ENCODE peak calls at places on chromosome 20, in ten cellular contexts. One of them, this sample, is unnamed.

GRCh38 chr20:63846128-63846771 is 15.0 kb upstream of the ABHD16B start:
- DNase-seq in AG09309: no peak
- DNase-seq in right lobe of liver: peak; percentile 73
- DNase-seq in PC-3: peak; percentile 49
- DNase-seq in OCI-LY7: no peak
- DNase-seq in colonic mucosa: no peak
- DNase-seq in keratinocyte: no peak
- DNase-seq in fibroblast of lung: peak; percentile 42
- DNase-seq in choroid plexus epithelial cell: peak; percentile 61
- DNase-seq in endodermal cell: peak; percentile 91
- DNase-seq in this sample: no peak

GRCh38 chr20:49882171-49882970 is 33.0 kb downstream of the SPATA2 start:
- DNase-seq in PC-3: no peak
- DNase-seq in choroid plexus epithelial cell: no peak
- DNase-seq in right lobe of liver: no peak
- DNase-seq in OCI-LY7: no peak
- DNase-seq in colonic mucosa: no peak
- DNase-seq in AG09309: no peak
- DNase-seq in endodermal cell: peak; percentile 43
- DNase-seq in keratinocyte: no peak
- DNase-seq in fibroblast of lung: no peak
- DNase-seq in this sample: no peak

GRCh38 chr20:50398064-50398463 is 112.1 kb upstream of the PTPN1 start:
- DNase-seq in endodermal cell: no peak
- DNase-seq in right lobe of liver: peak; percentile 77
- DNase-seq in fibroblast of lung: no peak
- DNase-seq in choroid plexus epithelial cell: no peak
- DNase-seq in OCI-LY7: no peak
- DNase-seq in colonic mucosa: no peak
- DNase-seq in keratinocyte: no peak
- DNase-seq in PC-3: no peak
- DNase-seq in AG09309: no peak
- DNase-seq in this sample: no peak

GRCh38 chr20:58647814-58648501 is 3.1 kb upstream of the STX16 start:
- DNase-seq in keratinocyte: no peak
- DNase-seq in right lobe of liver: no peak
- DNase-seq in endodermal cell: peak; percentile 29
- DNase-seq in colonic mucosa: no peak
- DNase-seq in choroid plexus epithelial cell: peak; percentile 40
- DNase-seq in OCI-LY7: no peak
- DNase-seq in PC-3: peak; percentile 88
- DNase-seq in AG09309: peak; percentile 74
- DNase-seq in fibroblast of lung: peak; percentile 92
- DNase-seq in this sample: no peak

GRCh38 chr20:6692566-6693168 is 74.8 kb upstream of the BMP2 start:
- DNase-seq in fibroblast of lung: peak; percentile 21
- DNase-seq in choroid plexus epithelial cell: no peak
- DNase-seq in keratinocyte: no peak
- DNase-seq in AG09309: no peak
- DNase-seq in right lobe of liver: no peak
- DNase-seq in colonic mucosa: peak; percentile 53
- DNase-seq in OCI-LY7: no peak
- DNase-seq in PC-3: peak; percentile 39
- DNase-seq in endodermal cell: no peak
- DNase-seq in this sample: no peak

GRCh38 chr20:16104783-16105182 is 468.5 kb downstream of the KIF16B start:
- DNase-seq in right lobe of liver: no peak
- DNase-seq in colonic mucosa: no peak
- DNase-seq in endodermal cell: no peak
- DNase-seq in OCI-LY7: peak; percentile 37
- DNase-seq in AG09309: no peak
- DNase-seq in keratinocyte: no peak
- DNase-seq in choroid plexus epithelial cell: no peak
- DNase-seq in fibroblast of lung: no peak
- DNase-seq in PC-3: peak; percentile 18
- DNase-seq in this sample: no peak

GRCh38 chr20:13771853-13772453 is 12.8 kb downstream of the ESF1 start:
- DNase-seq in PC-3: peak; percentile 72
- DNase-seq in right lobe of liver: no peak
- DNase-seq in endodermal cell: no peak
- DNase-seq in choroid plexus epithelial cell: peak; percentile 48
- DNase-seq in fibroblast of lung: peak; percentile 15
- DNase-seq in colonic mucosa: no peak
- DNase-seq in AG09309: no peak
- DNase-seq in OCI-LY7: peak; percentile 56
- DNase-seq in keratinocyte: no peak
- DNase-seq in this sample: no peak

GRCh38 chr20:63517376-63518309 is 2.9 kb upstream of the PPDPF start:
- DNase-seq in endodermal cell: peak; percentile 36
- DNase-seq in right lobe of liver: peak; percentile 45
- DNase-seq in colonic mucosa: no peak
- DNase-seq in PC-3: no peak
- DNase-seq in OCI-LY7: no peak
- DNase-seq in fibroblast of lung: no peak
- DNase-seq in keratinocyte: no peak
- DNase-seq in AG09309: no peak
- DNase-seq in choroid plexus epithelial cell: no peak
- DNase-seq in this sample: no peak

GRCh38 chr20:58406422-58407001 is 17.5 kb downstream of the VAPB start:
- DNase-seq in choroid plexus epithelial cell: peak; percentile 16
- DNase-seq in OCI-LY7: no peak
- DNase-seq in endodermal cell: no peak
- DNase-seq in AG09309: no peak
- DNase-seq in colonic mucosa: no peak
- DNase-seq in right lobe of liver: no peak
- DNase-seq in fibroblast of lung: peak; percentile 34
- DNase-seq in keratinocyte: no peak
- DNase-seq in PC-3: peak; percentile 43
- DNase-seq in this sample: no peak

GRCh38 chr20:50335105-50335504 is 144.5 kb downstream of the CEBPB start:
- DNase-seq in right lobe of liver: no peak
- DNase-seq in PC-3: peak; percentile 57
- DNase-seq in fibroblast of lung: peak; percentile 54
- DNase-seq in colonic mucosa: no peak
- DNase-seq in OCI-LY7: peak; percentile 22
- DNase-seq in choroid plexus epithelial cell: peak; percentile 64
- DNase-seq in keratinocyte: no peak
- DNase-seq in AG09309: no peak
- DNase-seq in endodermal cell: peak; percentile 87
- DNase-seq in this sample: no peak

GRCh38 chr20:14055127-14055742 is 59.9 kb downstream of the MACROD2 start:
- DNase-seq in PC-3: peak; percentile 83
- DNase-seq in fibroblast of lung: peak; percentile 42
- DNase-seq in AG09309: peak; percentile 43
- DNase-seq in choroid plexus epithelial cell: peak; percentile 87
- DNase-seq in keratinocyte: peak; percentile 9
- DNase-seq in right lobe of liver: no peak
- DNase-seq in OCI-LY7: peak; percentile 59
- DNase-seq in endodermal cell: no peak
- DNase-seq in colonic mucosa: peak; percentile 52
- DNase-seq in this sample: no peak

GRCh38 chr20:1299522-1299921 is 29.4 kb downstream of the SDCBP2 start:
- DNase-seq in AG09309: no peak
- DNase-seq in colonic mucosa: peak; percentile 34
- DNase-seq in right lobe of liver: no peak
- DNase-seq in endodermal cell: peak; percentile 85
- DNase-seq in choroid plexus epithelial cell: no peak
- DNase-seq in OCI-LY7: no peak
- DNase-seq in fibroblast of lung: no peak
- DNase-seq in keratinocyte: no peak
- DNase-seq in PC-3: peak; percentile 32
- DNase-seq in this sample: no peak

GRCh38 chr20:25085756-25086495 is 4.0 kb upstream of the VSX1 start:
- DNase-seq in fibroblast of lung: no peak
- DNase-seq in endodermal cell: no peak
- DNase-seq in keratinocyte: no peak
- DNase-seq in PC-3: no peak
- DNase-seq in right lobe of liver: no peak
- DNase-seq in colonic mucosa: no peak
- DNase-seq in choroid plexus epithelial cell: no peak
- DNase-seq in OCI-LY7: no peak
- DNase-seq in AG09309: no peak
- DNase-seq in this sample: no peak

GRCh38 chr20:24211972-24212371 is 223.4 kb upstream of the GGTLC1 start:
- DNase-seq in OCI-LY7: no peak
- DNase-seq in PC-3: no peak
- DNase-seq in fibroblast of lung: no peak
- DNase-seq in AG09309: no peak
- DNase-seq in endodermal cell: no peak
- DNase-seq in right lobe of liver: no peak
- DNase-seq in keratinocyte: no peak
- DNase-seq in choroid plexus epithelial cell: no peak
- DNase-seq in colonic mucosa: no peak
- DNase-seq in this sample: no peak

GRCh38 chr20:605237-605636 is 4.9 kb downstream of the TCF15 start:
- DNase-seq in right lobe of liver: no peak
- DNase-seq in OCI-LY7: no peak
- DNase-seq in endodermal cell: no peak
- DNase-seq in keratinocyte: no peak
- DNase-seq in choroid plexus epithelial cell: no peak
- DNase-seq in PC-3: no peak
- DNase-seq in colonic mucosa: no peak
- DNase-seq in AG09309: no peak
- DNase-seq in fibroblast of lung: no peak
- DNase-seq in this sample: no peak

GRCh38 chr20:8406394-8406793 is 274.3 kb downstream of the PLCB1 start:
- DNase-seq in OCI-LY7: no peak
- DNase-seq in fibroblast of lung: no peak
- DNase-seq in endodermal cell: no peak
- DNase-seq in PC-3: no peak
- DNase-seq in choroid plexus epithelial cell: no peak
- DNase-seq in colonic mucosa: no peak
- DNase-seq in right lobe of liver: no peak
- DNase-seq in AG09309: no peak
- DNase-seq in keratinocyte: no peak
- DNase-seq in this sample: no peak

GRCh38 chr20:37984018-37984785 is 49.1 kb downstream of the TTI1 start:
- DNase-seq in colonic mucosa: no peak
- DNase-seq in PC-3: no peak
- DNase-seq in endodermal cell: no peak
- DNase-seq in OCI-LY7: no peak
- DNase-seq in fibroblast of lung: no peak
- DNase-seq in keratinocyte: no peak
- DNase-seq in AG09309: no peak
- DNase-seq in choroid plexus epithelial cell: no peak
- DNase-seq in right lobe of liver: peak; percentile 87
- DNase-seq in this sample: no peak

GRCh38 chr20:40979247-40979646 is 49.4 kb upstream of the TOP1 start:
- DNase-seq in colonic mucosa: no peak
- DNase-seq in PC-3: no peak
- DNase-seq in fibroblast of lung: no peak
- DNase-seq in AG09309: no peak
- DNase-seq in choroid plexus epithelial cell: no peak
- DNase-seq in keratinocyte: no peak
- DNase-seq in OCI-LY7: no peak
- DNase-seq in endodermal cell: no peak
- DNase-seq in right lobe of liver: no peak
- DNase-seq in this sample: no peak
- TF ChIP-seq CTCF in colonic mucosa: no peak
- TF ChIP-seq CTCF in PC-3: no peak
- TF ChIP-seq CTCF in fibroblast of lung: no peak
- TF ChIP-seq CTCF in AG09309: no peak
- TF ChIP-seq CTCF in choroid plexus epithelial cell: no peak
- TF ChIP-seq CTCF in keratinocyte: no peak
- TF ChIP-seq CTCF in OCI-LY7: no peak
- TF ChIP-seq CTCF in endodermal cell: no peak
- TF ChIP-seq CTCF in right lobe of liver: no peak
- TF ChIP-seq CTCF in this sample: no peak

DNA sequence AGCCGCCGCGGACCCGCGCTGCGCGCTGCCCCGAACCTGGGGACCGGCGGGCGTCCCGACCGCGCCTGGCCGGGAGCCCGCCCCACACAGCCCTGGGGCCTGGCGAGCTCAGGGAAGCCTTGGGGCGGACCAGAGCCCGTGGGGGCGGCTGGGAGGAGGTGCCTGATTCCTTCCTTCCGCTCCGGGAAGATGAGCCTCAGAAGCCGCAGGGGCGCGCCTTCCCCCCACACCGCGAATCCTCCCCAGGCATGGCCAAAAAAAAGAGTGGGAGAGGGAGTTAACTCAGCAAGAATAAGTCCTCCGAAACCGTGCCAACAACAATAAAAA is at the start of gene CBLN4:
- DNase-seq in choroid plexus epithelial cell: no peak
- DNase-seq in endodermal cell: peak; percentile 60
- DNase-seq in right lobe of liver: no peak
- DNase-seq in AG09309: no peak
- DNase-seq in OCI-LY7: no peak
- DNase-seq in colonic mucosa: no peak
- DNase-seq in keratinocyte: no peak
- DNase-seq in PC-3: no peak
- DNase-seq in fibroblast of lung: no peak
- DNase-seq in this sample: no peak
- H3K4me3 ChIP-seq in choroid plexus epithelial cell: no peak within 1 kb of the TSS
- H3K4me3 ChIP-seq in endodermal cell: no peak within 1 kb of the TSS
- H3K4me3 ChIP-seq in right lobe of liver: no peak within 1 kb of the TSS
- H3K4me3 ChIP-seq in AG09309: no peak within 1 kb of the TSS
- H3K4me3 ChIP-seq in OCI-LY7: no peak within 1 kb of the TSS
- H3K4me3 ChIP-seq in colonic mucosa: no peak within 1 kb of the TSS
- H3K4me3 ChIP-seq in keratinocyte: no peak within 1 kb of the TSS
- H3K4me3 ChIP-seq in PC-3: no peak within 1 kb of the TSS
- H3K4me3 ChIP-seq in fibroblast of lung: no peak within 1 kb of the TSS
- H3K4me3 ChIP-seq in this sample: no peak within 1 kb of the TSS

GRCh38 chr20:12355185-12355584 is 437.5 kb downstream of the BTBD3 start:
- DNase-seq in OCI-LY7: no peak
- DNase-seq in PC-3: no peak
- DNase-seq in choroid plexus epithelial cell: no peak
- DNase-seq in keratinocyte: no peak
- DNase-seq in right lobe of liver: no peak
- DNase-seq in endodermal cell: no peak
- DNase-seq in fibroblast of lung: no peak
- DNase-seq in AG09309: no peak
- DNase-seq in colonic mucosa: no peak
- DNase-seq in this sample: no peak
- TF ChIP-seq CTCF in OCI-LY7: no peak
- TF ChIP-seq CTCF in PC-3: no peak
- TF ChIP-seq CTCF in choroid plexus epithelial cell: no peak
- TF ChIP-seq CTCF in keratinocyte: no peak
- TF ChIP-seq CTCF in right lobe of liver: no peak
- TF ChIP-seq CTCF in endodermal cell: no peak
- TF ChIP-seq CTCF in fibroblast of lung: no peak
- TF ChIP-seq CTCF in AG09309: no peak
- TF ChIP-seq CTCF in colonic mucosa: no peak
- TF ChIP-seq CTCF in this sample: no peak

DNA sequence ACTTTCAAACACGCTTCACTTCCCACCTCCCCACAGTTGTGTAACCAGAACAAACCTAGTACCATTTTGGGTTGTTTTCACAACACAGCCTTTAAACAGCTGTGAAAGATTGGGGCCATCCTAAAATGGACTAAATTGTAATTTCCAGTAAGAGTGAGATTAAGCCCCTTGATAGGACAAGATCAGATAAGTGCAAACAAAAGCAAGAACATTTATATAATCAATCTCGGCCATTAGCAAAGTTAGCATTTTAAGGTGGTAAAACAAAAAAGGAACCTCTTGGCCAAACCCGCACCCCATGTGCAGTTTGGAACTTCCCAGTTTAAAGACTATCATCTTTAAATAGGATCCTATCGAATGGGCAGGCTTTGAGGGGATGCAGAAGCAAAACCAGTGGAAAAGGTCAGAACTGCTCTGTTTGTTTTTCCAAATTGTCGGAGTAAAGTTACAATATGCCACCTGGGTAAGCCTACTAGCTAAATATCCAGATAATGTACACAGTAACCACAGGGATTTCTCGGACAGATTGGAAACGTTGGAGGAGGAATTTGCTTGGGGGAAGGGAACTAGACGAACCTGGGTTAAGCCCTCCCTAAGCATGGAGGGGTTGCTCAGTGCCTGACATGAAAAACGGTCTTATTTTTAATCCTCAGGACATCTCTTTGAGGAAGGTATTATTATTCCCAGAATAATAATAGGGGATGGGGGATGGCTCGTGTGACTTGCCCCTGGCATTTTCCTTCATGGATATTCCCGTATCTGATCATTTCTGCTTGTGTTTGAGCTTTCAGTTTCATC is 159.8 kb upstream of the SALL4 start:
- DNase-seq in fibroblast of lung: no peak
- DNase-seq in choroid plexus epithelial cell: no peak
- DNase-seq in PC-3: no peak
- DNase-seq in colonic mucosa: no peak
- DNase-seq in keratinocyte: no peak
- DNase-seq in AG09309: no peak
- DNase-seq in right lobe of liver: no peak
- DNase-seq in OCI-LY7: no peak
- DNase-seq in endodermal cell: no peak
- DNase-seq in this sample: no peak
- H3K4me3 ChIP-seq in fibroblast of lung: peak overlapping the region; percentile 38
- H3K4me3 ChIP-seq in choroid plexus epithelial cell: no peak overlapping the region
- H3K4me3 ChIP-seq in PC-3: no peak overlapping the region
- H3K4me3 ChIP-seq in colonic mucosa: no peak overlapping the region
- H3K4me3 ChIP-seq in keratinocyte: no peak overlapping the region
- H3K4me3 ChIP-seq in AG09309: no peak overlapping the region
- H3K4me3 ChIP-seq in right lobe of liver: no peak overlapping the region
- H3K4me3 ChIP-seq in OCI-LY7: no peak overlapping the region
- H3K4me3 ChIP-seq in endodermal cell: no peak overlapping the region
- H3K4me3 ChIP-seq in this sample: no peak overlapping the region